ENCODE peak calls at places on chromosome 17, in six cellular contexts. J, O, F, M, I and U are unnamed samples.
A peak's percentile ranks its signal among the peaks of the same experiment; 100 is the strongest.

GRCh38 chr17:78401246-78401645 is 22.8 kb downstream of the PGS1 start:
- DNase-seq in O (no peak), I (no peak), M (no peak), J (peak; percentile 60), F (no peak), U (no peak)

GRCh38 chr17:19727466-19728113 is 11.2 kb upstream of the SLC47A2 start:
- DNase-seq in I (peak; percentile 60), F (peak; percentile 89), J (peak; percentile 82), M (no peak), O (no peak), U (no peak)

GRCh38 chr17:47730681-47731080 is 2.4 kb upstream of the TBX21 start:
- DNase-seq in O (no peak), I (no peak), J (no peak), F (no peak), M (no peak), U (no peak)

GRCh38 chr17:45666046-45666600 is 118.0 kb upstream of the CRHR1 start:
- DNase-seq in M (peak; percentile 17), I (no peak), O (no peak), F (no peak), J (no peak), U (no peak)

GRCh38 chr17:63279498-63280230 is 166.4 kb downstream of the CYB561 start:
- DNase-seq in F (peak; percentile 88), I (no peak), O (no peak), J (no peak), M (peak; percentile 78), U (no peak)

GRCh38 chr17:81635973-81636504 is 873 bp downstream of the NPLOC4 start:
- DNase-seq in O (no peak), M (peak; percentile 48), J (peak; percentile 68), I (no peak), F (peak; percentile 63), U (no peak)

GRCh38 chr17:47703191-47703591 is 9.2 kb downstream of the TBKBP1 start:
- DNase-seq in J (no peak), O (no peak), F (no peak), M (no peak), I (no peak), U (no peak)

GRCh38 chr17:2171725-2172446 is 117.0 kb downstream of the HIC1 start:
- DNase-seq in M (peak; percentile 40), I (peak; percentile 84), F (peak; percentile 98), J (peak; percentile 89), O (peak; percentile 82), U (no peak)

GRCh38 chr17:38604479-38605229 is 1.1 kb downstream of the SRCIN1 start:
- DNase-seq in F (no peak), I (no peak), O (no peak), M (no peak), J (no peak), U (no peak)

GRCh38 chr17:54903375-54903774 is 2.7 kb downstream of the TOM1L1 start:
- DNase-seq in O (peak; percentile 76), M (no peak), J (peak; percentile 54), I (peak; percentile 48), F (peak; percentile 15), U (no peak)

GRCh38 chr17:27206447-27206846 is 87.5 kb upstream of the WSB1 start:
- DNase-seq in J (no peak), M (no peak), F (peak; percentile 7), O (no peak), I (no peak), U (no peak)

GRCh38 chr17:68318103-68318991 is 27.1 kb downstream of the ARSG start:
- DNase-seq in J (peak; percentile 85), F (peak; percentile 72), I (no peak), M (peak; percentile 96), O (no peak), U (no peak)

GRCh38 chr17:11644265-11645212 is 46.3 kb downstream of the DNAH9 start:
- DNase-seq in I (peak; percentile 29), M (peak; percentile 71), F (peak; percentile 69), O (peak; percentile 43), J (peak; percentile 77), U (peak; percentile 11)

GRCh38 chr17:82865274-82865673 is 25.5 kb upstream of the ZNF750 start:
- DNase-seq in I (no peak), F (no peak), M (no peak), J (no peak), O (no peak), U (no peak)

GRCh38 chr17:38752930-38753506 is 477 bp downstream of the PSMB3 start:
- DNase-seq in M (no peak), F (no peak), J (no peak), O (no peak), I (no peak), U (no peak)

GRCh38 chr17:15309236-15309635 is 32.2 kb downstream of the TEKT3 start:
- DNase-seq in M (no peak), O (no peak), F (no peak), I (no peak), J (no peak), U (no peak)

GRCh38 chr17:74987909-74988711 is 678 bp downstream of the CDR2L start:
- DNase-seq in O (peak; percentile 82), F (peak; percentile 72), J (peak; percentile 80), M (peak; percentile 60), I (peak; percentile 90), U (no peak)

GRCh38 chr17:26774291-26775218 is 519.4 kb upstream of the WSB1 start:
- DNase-seq in J (no peak), O (no peak), F (no peak), M (no peak), I (no peak), U (no peak)

GRCh38 chr17:63698381-63698885 is 1.5 kb downstream of the LIMD2 start:
- DNase-seq in M (no peak), F (no peak), I (no peak), J (no peak), O (no peak), U (no peak)

GRCh38 chr17:8060274-8060673 is 21.4 kb downstream of the ALOX15B start:
- DNase-seq in F (peak; percentile 74), I (no peak), M (peak; percentile 93), J (peak; percentile 69), O (no peak), U (no peak)

GRCh38 chr17:74521701-74522201 is 9.5 kb downstream of the CD300LB start:
- DNase-seq in O (no peak), M (no peak), I (no peak), J (no peak), F (no peak), U (no peak)

GRCh38 chr17:7388856-7389255 is 5.5 kb downstream of the PLSCR3 start:
- DNase-seq in O (no peak), J (no peak), F (no peak), M (no peak), I (no peak), U (no peak)

GRCh38 chr17:2883544-2884203 is 87.4 kb downstream of the RAP1GAP2 start:
- DNase-seq in F (peak; percentile 76), J (peak; percentile 70), I (peak; percentile 38), O (no peak), M (peak; percentile 70), U (no peak)

GRCh38 chr17:46020023-46020735 is 21.1 kb downstream of the STH start:
- DNase-seq in J (no peak), F (no peak), I (no peak), M (no peak), O (no peak), U (no peak)

GRCh38 chr17:75338335-75338734 is 49.1 kb upstream of the SLC25A19 start:
- DNase-seq in I (no peak), M (no peak), F (peak; percentile 76), O (no peak), J (no peak), U (no peak)

GRCh38 chr17:633641-634091 is 81.0 kb downstream of the VPS53 start:
- DNase-seq in O (peak; percentile 24), M (no peak), J (peak; percentile 33), F (no peak), I (no peak), U (no peak)

GRCh38 chr17:70955441-70955840 is 786.1 kb downstream of the KCNJ2 start:
- DNase-seq in M (no peak), J (no peak), I (no peak), F (no peak), O (no peak), U (no peak)

GRCh38 chr17:57889892-57890856 is 40.3 kb upstream of the MRPS23 start:
- DNase-seq in I (peak; percentile 85), M (peak; percentile 98), J (peak; percentile 97), F (peak; percentile 81), O (peak; percentile 65), U (no peak)
- TF ChIP-seq CTCF in I (peak; percentile 26), M (no peak), J (no peak), F (no peak), O (no peak), U (no peak)

GRCh38 chr17:16942141-16943031 is 29.5 kb downstream of the TNFRSF13B start:
- DNase-seq in M (peak; percentile 96), F (no peak), J (no peak), I (no peak), O (no peak), U (no peak)
- H3K4me3 ChIP-seq in M (no peak overlapping the region), F (no peak overlapping the region), J (no peak overlapping the region), I (no peak overlapping the region), O (no peak overlapping the region), U (no peak overlapping the region)

GRCh38 chr17:44220211-44221071 is 966 bp upstream of the UBTF start:
- DNase-seq in J (peak; percentile 57), F (peak; percentile 41), M (peak; percentile 48), I (peak; percentile 51), O (peak; percentile 64), U (no peak)

GRCh38 chr17:44221072-44221861 is 1.8 kb upstream of the UBTF start:
- DNase-seq in M (peak; percentile 77), J (peak; percentile 83), O (peak; percentile 82), I (peak; percentile 85), F (peak; percentile 78), U (no peak)

GRCh38 chr17:44219126-44219635 is 294 bp downstream of the UBTF start:
- DNase-seq in M (peak; percentile 82), O (peak; percentile 75), F (peak; percentile 63), J (peak; percentile 69), I (peak; percentile 72), U (no peak)

GRCh38 chr17:44218344-44219125 is 940 bp downstream of the UBTF start:
- DNase-seq in F (peak; percentile 84), O (peak; percentile 94), J (peak; percentile 90), M (peak; percentile 97), I (peak; percentile 91), U (no peak)

GRCh38 chr17:44219636-44220210 is at the start of gene UBTF:
- DNase-seq in J (peak; percentile 82), I (peak; percentile 80), O (peak; percentile 73), M (peak; percentile 59), F (no peak), U (no peak)
- TF ChIP-seq CTCF in J (no peak), I (no peak), O (no peak), M (no peak), F (no peak), U (no peak)

GRCh38 chr17:43132117-43132516 is 7.0 kb upstream of the BRCA1 start:
- DNase-seq in I (no peak), O (no peak), M (no peak), J (no peak), F (no peak), U (no peak)

GRCh38 chr17:43129671-43130010 is 4.5 kb upstream of the BRCA1 start:
- DNase-seq in M (no peak), F (no peak), I (no peak), O (no peak), J (no peak), U (no peak)

GRCh38 chr17:43125967-43126910 is 1.1 kb upstream of the BRCA1 start:
- DNase-seq in I (no peak), J (no peak), F (peak; percentile 1), O (no peak), M (no peak), U (no peak)

GRCh38 chr17:43125133-43125966 is at the start of gene BRCA1:
- DNase-seq in J (peak; percentile 95), M (peak; percentile 98), O (peak; percentile 91), I (peak; percentile 85), F (peak; percentile 99), U (peak; percentile 98)

GRCh38 chr17:43126911-43127290 is 1.7 kb upstream of the BRCA1 start:
- DNase-seq in M (no peak), F (no peak), J (no peak), I (no peak), O (no peak), U (no peak)
- H3K4me3 ChIP-seq in M (peak overlapping the region; percentile 83), F (no peak overlapping the region), J (no peak overlapping the region), I (no peak overlapping the region), O (no peak overlapping the region), U (no peak overlapping the region)